ENCODE peak calls at places on chromosome 17, in eight cellular contexts. Q is nephron progenitor cell, P is BJ, I is SW480, V is skeletal muscle cell, Y is head of caudate nucleus, Z is fibroblast of villous mesenchyme, E is Daoy. F is an unnamed sample.

GRCh38 chr17:72530409-72530808 is 409.6 kb downstream of the SOX9 start:
- DNase-seq in E (no peak), P (no peak), I (no peak), Q (no peak), V (no peak), Y (no peak), Z (no peak), F (no peak)

GRCh38 chr17:15388356-15389046 is 47.1 kb upstream of the TEKT3 start:
- DNase-seq in Q (no peak), I (no peak), V (no peak), Z (no peak), P (no peak), Y (no peak), E (no peak), F (no peak)

GRCh38 chr17:73017653-73018052 is 74.8 kb downstream of the SLC39A11 start:
- DNase-seq in Q (no peak), Y (no peak), E (no peak), V (no peak), Z (peak; percentile 57), I (no peak), P (peak; percentile 30), F (peak; percentile 79)

GRCh38 chr17:40551091-40551873 is 14.0 kb downstream of the CCR7 start:
- DNase-seq in Y (peak; percentile 6), P (peak; percentile 98), E (peak; percentile 87), Q (no peak), Z (peak; percentile 100), V (peak; percentile 99), I (no peak), F (no peak)

GRCh38 chr17:32007463-32008298 is 498 bp downstream of the LRRC37B start:
- DNase-seq in P (no peak), Y (peak; percentile 61), V (no peak), Z (peak; percentile 18), I (peak; percentile 50), E (peak; percentile 52), Q (no peak), F (peak; percentile 56)

GRCh38 chr17:46120078-46120477 is 73.2 kb downstream of the KANSL1 start:
- DNase-seq in V (no peak), Q (no peak), Y (no peak), Z (no peak), I (no peak), E (no peak), P (no peak), F (no peak)

GRCh38 chr17:17494499-17495447 is 1.4 kb downstream of the RASD1 start:
- DNase-seq in P (no peak), Z (peak; percentile 50), V (no peak), Y (no peak), Q (peak; percentile 72), E (peak; percentile 39), I (no peak), F (no peak)

GRCh38 chr17:20935740-20936139 is 107.1 kb downstream of the USP22 start:
- DNase-seq in E (peak; percentile 48), V (peak; percentile 59), Q (no peak), Y (no peak), Z (peak; percentile 81), P (peak; percentile 46), I (no peak), F (peak; percentile 89)

GRCh38 chr17:34582185-34582900 is 3.0 kb downstream of the TMEM132E start:
- DNase-seq in I (no peak), Q (no peak), Z (no peak), P (no peak), E (no peak), Y (no peak), V (no peak), F (no peak)

GRCh38 chr17:76867578-76868175 is 527 bp upstream of the MGAT5B start:
- DNase-seq in V (peak; percentile 28), I (no peak), P (no peak), Z (peak; percentile 39), E (peak; percentile 69), Q (no peak), Y (peak; percentile 41), F (peak; percentile 78)

GRCh38 chr17:29085223-29085622 is 42.3 kb downstream of the PIPOX start:
- DNase-seq in P (no peak), Q (no peak), V (no peak), Z (no peak), I (no peak), Y (no peak), E (no peak), F (no peak)

GRCh38 chr17:78383725-78384471 is 5.4 kb downstream of the PGS1 start:
- DNase-seq in Q (no peak), Z (peak; percentile 99), E (peak; percentile 92), Y (peak; percentile 23), I (no peak), P (peak; percentile 96), V (peak; percentile 99), F (peak; percentile 85)

GRCh38 chr17:46964315-46965265 is 14.5 kb downstream of the RPRML start:
- DNase-seq in Z (peak; percentile 39), V (no peak), Q (peak; percentile 71), P (no peak), I (no peak), Y (no peak), E (no peak), F (peak; percentile 39)

GRCh38 chr17:27526603-27527002 is 70.4 kb downstream of the KSR1 start:
- DNase-seq in Z (peak; percentile 72), Y (no peak), I (no peak), V (no peak), E (no peak), P (no peak), Q (peak; percentile 30), F (no peak)

GRCh38 chr17:36937961-36938565 is 788 bp downstream of the LHX1 start:
- DNase-seq in Q (peak; percentile 64), P (no peak), I (peak; percentile 48), Z (no peak), V (no peak), Y (no peak), E (peak; percentile 64), F (no peak)

GRCh38 chr17:9531080-9531479 is 44.5 kb downstream of the STX8 start:
- DNase-seq in Z (peak; percentile 34), Y (no peak), E (no peak), Q (no peak), V (no peak), I (no peak), P (no peak), F (no peak)

GRCh38 chr17:45371414-45372324 is 54.8 kb upstream of the MAP3K14 start:
- DNase-seq in I (peak; percentile 95), P (peak; percentile 91), Q (peak; percentile 86), V (peak; percentile 95), Z (peak; percentile 95), Y (no peak), E (peak; percentile 100), F (peak; percentile 96)

GRCh38 chr17:13725286-13725990 is 123.7 kb upstream of the HS3ST3A1 start:
- DNase-seq in Y (no peak), Q (no peak), E (peak; percentile 56), P (no peak), V (peak; percentile 25), I (peak; percentile 22), Z (peak; percentile 44), F (peak; percentile 75)

GRCh38 chr17:68733241-68734176 is 132.3 kb upstream of the FAM20A start:
- DNase-seq in Q (no peak), I (no peak), E (peak; percentile 64), Z (peak; percentile 95), V (no peak), Y (no peak), P (no peak), F (peak; percentile 81)

GRCh38 chr17:40366861-40367518 is 2.5 kb upstream of the GJD3 start:
- DNase-seq in I (no peak), P (no peak), Y (no peak), E (no peak), Z (no peak), Q (no peak), V (no peak), F (no peak)

F was measured in A172.